ENCODE peak calls at places on chromosomes 13 and 19, in eight cellular contexts. One of them, this sample, is unnamed.
A peak's percentile ranks its signal among the peaks of the same experiment; 100 is the strongest.

GRCh38 chr13:35771898-35772297 is 295.4 kb upstream of the MAB21L1 start:
- DNase-seq in activated CD4-positive, alpha-beta T cell treated with anti-CD3 and anti-CD28 coated beads, Interleukin-2, amount 50 U/mL, for 4 hours: no peak
- DNase-seq in activated naive CD4-positive, alpha-beta T cell treated with anti-CD3 and anti-CD28 coated beads for 36 hours: no peak
- DNase-seq in ELF-1: no peak
- DNase-seq in cardiac fibroblast: peak; percentile 45
- DNase-seq in AG04450: peak; percentile 79
- DNase-seq in activated effector memory CD4-positive, alpha-beta T cell treated with Interleukin-2 at 50 U/mL for 16 hours: no peak
- DNase-seq in NCI-H1092: no peak
- DNase-seq in this sample: no peak

GRCh38 chr19:7533925-7534480 is 1.5 kb upstream of the PNPLA6 start:
- DNase-seq in activated effector memory CD4-positive, alpha-beta T cell treated with Interleukin-2 at 50 U/mL for 16 hours: peak; percentile 77
- DNase-seq in activated naive CD4-positive, alpha-beta T cell treated with anti-CD3 and anti-CD28 coated beads for 36 hours: peak; percentile 88
- DNase-seq in ELF-1: peak; percentile 72
- DNase-seq in NCI-H1092: peak; percentile 80
- DNase-seq in activated CD4-positive, alpha-beta T cell treated with anti-CD3 and anti-CD28 coated beads, Interleukin-2, amount 50 U/mL, for 4 hours: peak; percentile 82
- DNase-seq in cardiac fibroblast: peak; percentile 92
- DNase-seq in AG04450: peak; percentile 65
- DNase-seq in this sample: peak; percentile 77

GRCh38 chr13:110455941-110456340 is 105.6 kb downstream of the RAB20 start:
- DNase-seq in NCI-H1092: peak; percentile 76
- DNase-seq in activated naive CD4-positive, alpha-beta T cell treated with anti-CD3 and anti-CD28 coated beads for 36 hours: peak; percentile 84
- DNase-seq in ELF-1: peak; percentile 95
- DNase-seq in activated CD4-positive, alpha-beta T cell treated with anti-CD3 and anti-CD28 coated beads, Interleukin-2, amount 50 U/mL, for 4 hours: peak; percentile 45
- DNase-seq in cardiac fibroblast: peak; percentile 82
- DNase-seq in AG04450: peak; percentile 20
- DNase-seq in activated effector memory CD4-positive, alpha-beta T cell treated with Interleukin-2 at 50 U/mL for 16 hours: peak; percentile 34
- DNase-seq in this sample: peak; percentile 25

GRCh38 chr13:107211073-107211472 is 643.1 kb upstream of the ARGLU1 start:
- DNase-seq in NCI-H1092: peak; percentile 97
- DNase-seq in cardiac fibroblast: peak; percentile 90
- DNase-seq in activated CD4-positive, alpha-beta T cell treated with anti-CD3 and anti-CD28 coated beads, Interleukin-2, amount 50 U/mL, for 4 hours: peak; percentile 24
- DNase-seq in activated effector memory CD4-positive, alpha-beta T cell treated with Interleukin-2 at 50 U/mL for 16 hours: no peak
- DNase-seq in ELF-1: peak; percentile 70
- DNase-seq in activated naive CD4-positive, alpha-beta T cell treated with anti-CD3 and anti-CD28 coated beads for 36 hours: peak; percentile 71
- DNase-seq in AG04450: peak; percentile 88
- DNase-seq in this sample: no peak

GRCh38 chr19:32041681-32042292 is 303.6 kb upstream of the ZNF507 start:
- DNase-seq in activated effector memory CD4-positive, alpha-beta T cell treated with Interleukin-2 at 50 U/mL for 16 hours: no peak
- DNase-seq in cardiac fibroblast: peak; percentile 48
- DNase-seq in activated naive CD4-positive, alpha-beta T cell treated with anti-CD3 and anti-CD28 coated beads for 36 hours: peak; percentile 62
- DNase-seq in NCI-H1092: no peak
- DNase-seq in activated CD4-positive, alpha-beta T cell treated with anti-CD3 and anti-CD28 coated beads, Interleukin-2, amount 50 U/mL, for 4 hours: no peak
- DNase-seq in ELF-1: peak; percentile 23
- DNase-seq in AG04450: no peak
- DNase-seq in this sample: no peak

GRCh38 chr13:99308481-99309087 is 1.4 kb upstream of the GPR183 start:
- DNase-seq in activated effector memory CD4-positive, alpha-beta T cell treated with Interleukin-2 at 50 U/mL for 16 hours: no peak
- DNase-seq in AG04450: no peak
- DNase-seq in cardiac fibroblast: peak; percentile 58
- DNase-seq in activated naive CD4-positive, alpha-beta T cell treated with anti-CD3 and anti-CD28 coated beads for 36 hours: no peak
- DNase-seq in ELF-1: no peak
- DNase-seq in NCI-H1092: no peak
- DNase-seq in activated CD4-positive, alpha-beta T cell treated with anti-CD3 and anti-CD28 coated beads, Interleukin-2, amount 50 U/mL, for 4 hours: no peak
- DNase-seq in this sample: no peak

GRCh38 chr19:35777411-35777841 is 2.1 kb downstream of the ARHGAP33 start:
- DNase-seq in activated naive CD4-positive, alpha-beta T cell treated with anti-CD3 and anti-CD28 coated beads for 36 hours: no peak
- DNase-seq in activated effector memory CD4-positive, alpha-beta T cell treated with Interleukin-2 at 50 U/mL for 16 hours: no peak
- DNase-seq in NCI-H1092: no peak
- DNase-seq in ELF-1: peak; percentile 86
- DNase-seq in AG04450: no peak
- DNase-seq in cardiac fibroblast: no peak
- DNase-seq in activated CD4-positive, alpha-beta T cell treated with anti-CD3 and anti-CD28 coated beads, Interleukin-2, amount 50 U/mL, for 4 hours: no peak
- DNase-seq in this sample: no peak

GRCh38 chr19:4821265-4821664 is 10.2 kb downstream of the TICAM1 start:
- DNase-seq in NCI-H1092: no peak
- DNase-seq in AG04450: no peak
- DNase-seq in activated CD4-positive, alpha-beta T cell treated with anti-CD3 and anti-CD28 coated beads, Interleukin-2, amount 50 U/mL, for 4 hours: no peak
- DNase-seq in cardiac fibroblast: no peak
- DNase-seq in ELF-1: no peak
- DNase-seq in activated naive CD4-positive, alpha-beta T cell treated with anti-CD3 and anti-CD28 coated beads for 36 hours: no peak
- DNase-seq in activated effector memory CD4-positive, alpha-beta T cell treated with Interleukin-2 at 50 U/mL for 16 hours: no peak
- DNase-seq in this sample: no peak

GRCh38 chr19:21569497-21569870 is 64.1 kb downstream of the ZNF429 start:
- DNase-seq in cardiac fibroblast: peak; percentile 38
- DNase-seq in activated effector memory CD4-positive, alpha-beta T cell treated with Interleukin-2 at 50 U/mL for 16 hours: peak; percentile 8
- DNase-seq in AG04450: no peak
- DNase-seq in activated naive CD4-positive, alpha-beta T cell treated with anti-CD3 and anti-CD28 coated beads for 36 hours: peak; percentile 78
- DNase-seq in activated CD4-positive, alpha-beta T cell treated with anti-CD3 and anti-CD28 coated beads, Interleukin-2, amount 50 U/mL, for 4 hours: peak; percentile 12
- DNase-seq in ELF-1: no peak
- DNase-seq in NCI-H1092: no peak
- DNase-seq in this sample: peak; percentile 68

GRCh38 chr19:5002143-5002542 is 33.2 kb downstream of the KDM4B start:
- DNase-seq in NCI-H1092: no peak
- DNase-seq in activated naive CD4-positive, alpha-beta T cell treated with anti-CD3 and anti-CD28 coated beads for 36 hours: no peak
- DNase-seq in activated CD4-positive, alpha-beta T cell treated with anti-CD3 and anti-CD28 coated beads, Interleukin-2, amount 50 U/mL, for 4 hours: no peak
- DNase-seq in cardiac fibroblast: peak; percentile 23
- DNase-seq in ELF-1: no peak
- DNase-seq in AG04450: no peak
- DNase-seq in activated effector memory CD4-positive, alpha-beta T cell treated with Interleukin-2 at 50 U/mL for 16 hours: no peak
- DNase-seq in this sample: no peak

GRCh38 chr19:13463296-13463695 is 43.0 kb downstream of the CACNA1A start:
- DNase-seq in NCI-H1092: no peak
- DNase-seq in activated CD4-positive, alpha-beta T cell treated with anti-CD3 and anti-CD28 coated beads, Interleukin-2, amount 50 U/mL, for 4 hours: no peak
- DNase-seq in activated naive CD4-positive, alpha-beta T cell treated with anti-CD3 and anti-CD28 coated beads for 36 hours: peak; percentile 49
- DNase-seq in cardiac fibroblast: peak; percentile 8
- DNase-seq in AG04450: no peak
- DNase-seq in activated effector memory CD4-positive, alpha-beta T cell treated with Interleukin-2 at 50 U/mL for 16 hours: no peak
- DNase-seq in ELF-1: peak; percentile 8
- DNase-seq in this sample: no peak

GRCh38 chr13:37729876-37730275 is 131.3 kb upstream of the POSTN start:
- DNase-seq in cardiac fibroblast: no peak
- DNase-seq in activated naive CD4-positive, alpha-beta T cell treated with anti-CD3 and anti-CD28 coated beads for 36 hours: no peak
- DNase-seq in activated CD4-positive, alpha-beta T cell treated with anti-CD3 and anti-CD28 coated beads, Interleukin-2, amount 50 U/mL, for 4 hours: no peak
- DNase-seq in NCI-H1092: no peak
- DNase-seq in ELF-1: no peak
- DNase-seq in AG04450: no peak
- DNase-seq in activated effector memory CD4-positive, alpha-beta T cell treated with Interleukin-2 at 50 U/mL for 16 hours: no peak
- DNase-seq in this sample: no peak

GRCh38 chr13:101711307-101712025 is 259.0 kb downstream of the ITGBL1 start:
- DNase-seq in activated naive CD4-positive, alpha-beta T cell treated with anti-CD3 and anti-CD28 coated beads for 36 hours: no peak
- DNase-seq in activated CD4-positive, alpha-beta T cell treated with anti-CD3 and anti-CD28 coated beads, Interleukin-2, amount 50 U/mL, for 4 hours: no peak
- DNase-seq in ELF-1: no peak
- DNase-seq in cardiac fibroblast: no peak
- DNase-seq in AG04450: no peak
- DNase-seq in activated effector memory CD4-positive, alpha-beta T cell treated with Interleukin-2 at 50 U/mL for 16 hours: no peak
- DNase-seq in NCI-H1092: no peak
- DNase-seq in this sample: no peak

GRCh38 chr13:80716610-80717081 is 375.7 kb upstream of the SPRY2 start:
- DNase-seq in NCI-H1092: peak; percentile 50
- DNase-seq in AG04450: no peak
- DNase-seq in ELF-1: peak; percentile 10
- DNase-seq in cardiac fibroblast: peak; percentile 74
- DNase-seq in activated effector memory CD4-positive, alpha-beta T cell treated with Interleukin-2 at 50 U/mL for 16 hours: no peak
- DNase-seq in activated CD4-positive, alpha-beta T cell treated with anti-CD3 and anti-CD28 coated beads, Interleukin-2, amount 50 U/mL, for 4 hours: no peak
- DNase-seq in activated naive CD4-positive, alpha-beta T cell treated with anti-CD3 and anti-CD28 coated beads for 36 hours: no peak
- DNase-seq in this sample: no peak

GRCh38 chr13:45034342-45034741 is 45.0 kb downstream of the GPALPP1 start:
- DNase-seq in activated naive CD4-positive, alpha-beta T cell treated with anti-CD3 and anti-CD28 coated beads for 36 hours: no peak
- DNase-seq in NCI-H1092: no peak
- DNase-seq in ELF-1: no peak
- DNase-seq in activated CD4-positive, alpha-beta T cell treated with anti-CD3 and anti-CD28 coated beads, Interleukin-2, amount 50 U/mL, for 4 hours: no peak
- DNase-seq in activated effector memory CD4-positive, alpha-beta T cell treated with Interleukin-2 at 50 U/mL for 16 hours: no peak
- DNase-seq in cardiac fibroblast: no peak
- DNase-seq in AG04450: no peak
- DNase-seq in this sample: no peak

GRCh38 chr13:98264877-98265276 is 87.8 kb upstream of the RNF113B start:
- DNase-seq in activated CD4-positive, alpha-beta T cell treated with anti-CD3 and anti-CD28 coated beads, Interleukin-2, amount 50 U/mL, for 4 hours: no peak
- DNase-seq in NCI-H1092: no peak
- DNase-seq in AG04450: no peak
- DNase-seq in ELF-1: no peak
- DNase-seq in activated effector memory CD4-positive, alpha-beta T cell treated with Interleukin-2 at 50 U/mL for 16 hours: no peak
- DNase-seq in cardiac fibroblast: no peak
- DNase-seq in activated naive CD4-positive, alpha-beta T cell treated with anti-CD3 and anti-CD28 coated beads for 36 hours: no peak
- DNase-seq in this sample: no peak

GRCh38 chr19:45406165-45406956 is at the start of gene POLR1G:
- DNase-seq in activated CD4-positive, alpha-beta T cell treated with anti-CD3 and anti-CD28 coated beads, Interleukin-2, amount 50 U/mL, for 4 hours: peak; percentile 72
- DNase-seq in AG04450: no peak
- DNase-seq in NCI-H1092: peak; percentile 73
- DNase-seq in cardiac fibroblast: peak; percentile 82
- DNase-seq in activated effector memory CD4-positive, alpha-beta T cell treated with Interleukin-2 at 50 U/mL for 16 hours: peak; percentile 72
- DNase-seq in activated naive CD4-positive, alpha-beta T cell treated with anti-CD3 and anti-CD28 coated beads for 36 hours: peak; percentile 83
- DNase-seq in ELF-1: peak; percentile 94
- DNase-seq in this sample: peak; percentile 47

GRCh38 chr19:4206818-4207484 is 22.4 kb upstream of the EBI3 start:
- DNase-seq in AG04450: no peak
- DNase-seq in NCI-H1092: no peak
- DNase-seq in activated CD4-positive, alpha-beta T cell treated with anti-CD3 and anti-CD28 coated beads, Interleukin-2, amount 50 U/mL, for 4 hours: no peak
- DNase-seq in activated effector memory CD4-positive, alpha-beta T cell treated with Interleukin-2 at 50 U/mL for 16 hours: no peak
- DNase-seq in activated naive CD4-positive, alpha-beta T cell treated with anti-CD3 and anti-CD28 coated beads for 36 hours: no peak
- DNase-seq in cardiac fibroblast: peak; percentile 54
- DNase-seq in ELF-1: peak; percentile 40
- DNase-seq in this sample: no peak

GRCh38 chr13:110409581-110409992 is 102.5 kb downstream of the COL4A2 start:
- DNase-seq in ELF-1: no peak
- DNase-seq in activated naive CD4-positive, alpha-beta T cell treated with anti-CD3 and anti-CD28 coated beads for 36 hours: no peak
- DNase-seq in activated CD4-positive, alpha-beta T cell treated with anti-CD3 and anti-CD28 coated beads, Interleukin-2, amount 50 U/mL, for 4 hours: no peak
- DNase-seq in cardiac fibroblast: peak; percentile 81
- DNase-seq in AG04450: no peak
- DNase-seq in activated effector memory CD4-positive, alpha-beta T cell treated with Interleukin-2 at 50 U/mL for 16 hours: no peak
- DNase-seq in NCI-H1092: no peak
- DNase-seq in this sample: no peak

GRCh38 chr13:36418022-36418805 is 14.1 kb upstream of the CCNA1 start:
- DNase-seq in activated CD4-positive, alpha-beta T cell treated with anti-CD3 and anti-CD28 coated beads, Interleukin-2, amount 50 U/mL, for 4 hours: no peak
- DNase-seq in AG04450: no peak
- DNase-seq in activated effector memory CD4-positive, alpha-beta T cell treated with Interleukin-2 at 50 U/mL for 16 hours: no peak
- DNase-seq in cardiac fibroblast: peak; percentile 53
- DNase-seq in activated naive CD4-positive, alpha-beta T cell treated with anti-CD3 and anti-CD28 coated beads for 36 hours: peak; percentile 19
- DNase-seq in ELF-1: peak; percentile 25
- DNase-seq in NCI-H1092: no peak
- DNase-seq in this sample: no peak

GRCh38 chr19:20858218-20858617 is 64.8 kb upstream of the ZNF85 start:
- DNase-seq in cardiac fibroblast: no peak
- DNase-seq in AG04450: no peak
- DNase-seq in activated effector memory CD4-positive, alpha-beta T cell treated with Interleukin-2 at 50 U/mL for 16 hours: no peak
- DNase-seq in ELF-1: peak; percentile 6
- DNase-seq in NCI-H1092: no peak
- DNase-seq in activated CD4-positive, alpha-beta T cell treated with anti-CD3 and anti-CD28 coated beads, Interleukin-2, amount 50 U/mL, for 4 hours: no peak
- DNase-seq in activated naive CD4-positive, alpha-beta T cell treated with anti-CD3 and anti-CD28 coated beads for 36 hours: no peak
- DNase-seq in this sample: no peak

GRCh38 chr19:29478578-29479565 is 46.9 kb upstream of the VSTM2B start:
- DNase-seq in NCI-H1092: peak; percentile 7
- DNase-seq in ELF-1: peak; percentile 91
- DNase-seq in AG04450: no peak
- DNase-seq in activated CD4-positive, alpha-beta T cell treated with anti-CD3 and anti-CD28 coated beads, Interleukin-2, amount 50 U/mL, for 4 hours: no peak
- DNase-seq in activated naive CD4-positive, alpha-beta T cell treated with anti-CD3 and anti-CD28 coated beads for 36 hours: peak; percentile 23
- DNase-seq in activated effector memory CD4-positive, alpha-beta T cell treated with Interleukin-2 at 50 U/mL for 16 hours: no peak
- DNase-seq in cardiac fibroblast: no peak
- DNase-seq in this sample: no peak

GRCh38 chr19:40139533-40140287 is 49.0 kb upstream of the ZNF780A start:
- DNase-seq in ELF-1: peak; percentile 29
- DNase-seq in activated effector memory CD4-positive, alpha-beta T cell treated with Interleukin-2 at 50 U/mL for 16 hours: no peak
- DNase-seq in NCI-H1092: no peak
- DNase-seq in activated CD4-positive, alpha-beta T cell treated with anti-CD3 and anti-CD28 coated beads, Interleukin-2, amount 50 U/mL, for 4 hours: no peak
- DNase-seq in AG04450: peak; percentile 15
- DNase-seq in activated naive CD4-positive, alpha-beta T cell treated with anti-CD3 and anti-CD28 coated beads for 36 hours: no peak
- DNase-seq in cardiac fibroblast: peak; percentile 71
- DNase-seq in this sample: no peak

GRCh38 chr13:30855569-30855968 is 50.5 kb upstream of the MEDAG start:
- DNase-seq in activated effector memory CD4-positive, alpha-beta T cell treated with Interleukin-2 at 50 U/mL for 16 hours: no peak
- DNase-seq in cardiac fibroblast: no peak
- DNase-seq in ELF-1: no peak
- DNase-seq in AG04450: no peak
- DNase-seq in activated naive CD4-positive, alpha-beta T cell treated with anti-CD3 and anti-CD28 coated beads for 36 hours: no peak
- DNase-seq in NCI-H1092: no peak
- DNase-seq in activated CD4-positive, alpha-beta T cell treated with anti-CD3 and anti-CD28 coated beads, Interleukin-2, amount 50 U/mL, for 4 hours: no peak
- DNase-seq in this sample: no peak

GRCh38 chr19:21586341-21587116 is 81.1 kb downstream of the ZNF429 start:
- DNase-seq in activated naive CD4-positive, alpha-beta T cell treated with anti-CD3 and anti-CD28 coated beads for 36 hours: peak; percentile 35
- DNase-seq in activated effector memory CD4-positive, alpha-beta T cell treated with Interleukin-2 at 50 U/mL for 16 hours: no peak
- DNase-seq in NCI-H1092: no peak
- DNase-seq in activated CD4-positive, alpha-beta T cell treated with anti-CD3 and anti-CD28 coated beads, Interleukin-2, amount 50 U/mL, for 4 hours: no peak
- DNase-seq in cardiac fibroblast: no peak
- DNase-seq in AG04450: no peak
- DNase-seq in ELF-1: peak; percentile 10
- DNase-seq in this sample: no peak

GRCh38 chr19:40235238-40236025 is 8.9 kb upstream of the CCNP start:
- DNase-seq in NCI-H1092: no peak
- DNase-seq in cardiac fibroblast: no peak
- DNase-seq in AG04450: no peak
- DNase-seq in ELF-1: peak; percentile 50
- DNase-seq in activated naive CD4-positive, alpha-beta T cell treated with anti-CD3 and anti-CD28 coated beads for 36 hours: no peak
- DNase-seq in activated CD4-positive, alpha-beta T cell treated with anti-CD3 and anti-CD28 coated beads, Interleukin-2, amount 50 U/mL, for 4 hours: no peak
- DNase-seq in activated effector memory CD4-positive, alpha-beta T cell treated with Interleukin-2 at 50 U/mL for 16 hours: no peak
- DNase-seq in this sample: no peak

GRCh38 chr13:99018418-99019180 is 40.7 kb upstream of the DOCK9 start:
- DNase-seq in NCI-H1092: no peak
- DNase-seq in activated effector memory CD4-positive, alpha-beta T cell treated with Interleukin-2 at 50 U/mL for 16 hours: no peak
- DNase-seq in ELF-1: no peak
- DNase-seq in activated CD4-positive, alpha-beta T cell treated with anti-CD3 and anti-CD28 coated beads, Interleukin-2, amount 50 U/mL, for 4 hours: no peak
- DNase-seq in AG04450: no peak
- DNase-seq in activated naive CD4-positive, alpha-beta T cell treated with anti-CD3 and anti-CD28 coated beads for 36 hours: no peak
- DNase-seq in cardiac fibroblast: peak; percentile 52
- DNase-seq in this sample: no peak

GRCh38 chr13:26498524-26499208 is 58.8 kb upstream of the WASF3 start:
- DNase-seq in NCI-H1092: no peak
- DNase-seq in activated naive CD4-positive, alpha-beta T cell treated with anti-CD3 and anti-CD28 coated beads for 36 hours: no peak
- DNase-seq in ELF-1: no peak
- DNase-seq in activated CD4-positive, alpha-beta T cell treated with anti-CD3 and anti-CD28 coated beads, Interleukin-2, amount 50 U/mL, for 4 hours: no peak
- DNase-seq in activated effector memory CD4-positive, alpha-beta T cell treated with Interleukin-2 at 50 U/mL for 16 hours: no peak
- DNase-seq in cardiac fibroblast: peak; percentile 12
- DNase-seq in AG04450: no peak
- DNase-seq in this sample: no peak

GRCh38 chr19:33661336-33661735 is 39.6 kb downstream of the CHST8 start:
- DNase-seq in activated CD4-positive, alpha-beta T cell treated with anti-CD3 and anti-CD28 coated beads, Interleukin-2, amount 50 U/mL, for 4 hours: no peak
- DNase-seq in ELF-1: no peak
- DNase-seq in cardiac fibroblast: no peak
- DNase-seq in activated naive CD4-positive, alpha-beta T cell treated with anti-CD3 and anti-CD28 coated beads for 36 hours: no peak
- DNase-seq in AG04450: no peak
- DNase-seq in activated effector memory CD4-positive, alpha-beta T cell treated with Interleukin-2 at 50 U/mL for 16 hours: no peak
- DNase-seq in NCI-H1092: no peak
- DNase-seq in this sample: no peak